ENCODE peak calls at places on chromosomes 3 and 15, in six cellular contexts. One of them, this sample, is unnamed.

GRCh38 chr15:71083349-71083748 is 31.9 kb upstream of the THSD4 start:
- DNase-seq in CD4-positive, CD25-positive, alpha-beta regulatory T cell: no peak
- DNase-seq in activated CD8-positive, alpha-beta memory T cell treated with anti-CD3 and anti-CD28 coated beads for 48 hours: no peak
- DNase-seq in stimulated activated CD8-positive, alpha-beta memory T cell treated with anti-CD3 and anti-CD28 coated beads, Interleukin-2, amount 100 ng/mL, for 48 hours: no peak
- DNase-seq in GM04504: peak; percentile 71
- DNase-seq in body of pancreas: no peak
- DNase-seq in this sample: no peak

GRCh38 chr3:194097141-194097880 is 38.6 kb upstream of the HES1 start:
- DNase-seq in activated CD8-positive, alpha-beta memory T cell treated with anti-CD3 and anti-CD28 coated beads for 48 hours: no peak
- DNase-seq in stimulated activated CD8-positive, alpha-beta memory T cell treated with anti-CD3 and anti-CD28 coated beads, Interleukin-2, amount 100 ng/mL, for 48 hours: no peak
- DNase-seq in body of pancreas: peak; percentile 65
- DNase-seq in GM04504: no peak
- DNase-seq in CD4-positive, CD25-positive, alpha-beta regulatory T cell: no peak
- DNase-seq in this sample: no peak

GRCh38 chr15:36252117-36252711 is 327.2 kb upstream of the CDIN1 start:
- DNase-seq in body of pancreas: no peak
- DNase-seq in GM04504: no peak
- DNase-seq in CD4-positive, CD25-positive, alpha-beta regulatory T cell: no peak
- DNase-seq in activated CD8-positive, alpha-beta memory T cell treated with anti-CD3 and anti-CD28 coated beads for 48 hours: no peak
- DNase-seq in stimulated activated CD8-positive, alpha-beta memory T cell treated with anti-CD3 and anti-CD28 coated beads, Interleukin-2, amount 100 ng/mL, for 48 hours: no peak
- DNase-seq in this sample: no peak

GRCh38 chr15:28911295-28911979 is 25.7 kb downstream of the APBA2 start:
- DNase-seq in GM04504: no peak
- DNase-seq in body of pancreas: no peak
- DNase-seq in activated CD8-positive, alpha-beta memory T cell treated with anti-CD3 and anti-CD28 coated beads for 48 hours: no peak
- DNase-seq in stimulated activated CD8-positive, alpha-beta memory T cell treated with anti-CD3 and anti-CD28 coated beads, Interleukin-2, amount 100 ng/mL, for 48 hours: no peak
- DNase-seq in CD4-positive, CD25-positive, alpha-beta regulatory T cell: no peak
- DNase-seq in this sample: no peak

GRCh38 chr3:10173926-10174435 is 9.3 kb downstream of the IRAK2 start:
- DNase-seq in CD4-positive, CD25-positive, alpha-beta regulatory T cell: no peak
- DNase-seq in activated CD8-positive, alpha-beta memory T cell treated with anti-CD3 and anti-CD28 coated beads for 48 hours: no peak
- DNase-seq in stimulated activated CD8-positive, alpha-beta memory T cell treated with anti-CD3 and anti-CD28 coated beads, Interleukin-2, amount 100 ng/mL, for 48 hours: no peak
- DNase-seq in GM04504: peak; percentile 90
- DNase-seq in body of pancreas: peak; percentile 44
- DNase-seq in this sample: peak; percentile 76

GRCh38 chr15:63453181-63453905 is 51.0 kb upstream of the USP3 start:
- DNase-seq in CD4-positive, CD25-positive, alpha-beta regulatory T cell: no peak
- DNase-seq in GM04504: no peak
- DNase-seq in activated CD8-positive, alpha-beta memory T cell treated with anti-CD3 and anti-CD28 coated beads for 48 hours: no peak
- DNase-seq in body of pancreas: no peak
- DNase-seq in stimulated activated CD8-positive, alpha-beta memory T cell treated with anti-CD3 and anti-CD28 coated beads, Interleukin-2, amount 100 ng/mL, for 48 hours: no peak
- DNase-seq in this sample: no peak

GRCh38 chr3:4426782-4427344 is 40.2 kb downstream of the SUMF1 start:
- DNase-seq in stimulated activated CD8-positive, alpha-beta memory T cell treated with anti-CD3 and anti-CD28 coated beads, Interleukin-2, amount 100 ng/mL, for 48 hours: no peak
- DNase-seq in activated CD8-positive, alpha-beta memory T cell treated with anti-CD3 and anti-CD28 coated beads for 48 hours: no peak
- DNase-seq in body of pancreas: no peak
- DNase-seq in CD4-positive, CD25-positive, alpha-beta regulatory T cell: no peak
- DNase-seq in GM04504: peak; percentile 69
- DNase-seq in this sample: peak; percentile 79

GRCh38 chr3:129773942-129774663 is 119.4 kb downstream of the TMCC1 start:
- DNase-seq in CD4-positive, CD25-positive, alpha-beta regulatory T cell: no peak
- DNase-seq in stimulated activated CD8-positive, alpha-beta memory T cell treated with anti-CD3 and anti-CD28 coated beads, Interleukin-2, amount 100 ng/mL, for 48 hours: no peak
- DNase-seq in GM04504: no peak
- DNase-seq in body of pancreas: no peak
- DNase-seq in activated CD8-positive, alpha-beta memory T cell treated with anti-CD3 and anti-CD28 coated beads for 48 hours: no peak
- DNase-seq in this sample: no peak

GRCh38 chr3:112228786-112229185 is 65.2 kb downstream of the SLC9C1 start:
- DNase-seq in stimulated activated CD8-positive, alpha-beta memory T cell treated with anti-CD3 and anti-CD28 coated beads, Interleukin-2, amount 100 ng/mL, for 48 hours: no peak
- DNase-seq in activated CD8-positive, alpha-beta memory T cell treated with anti-CD3 and anti-CD28 coated beads for 48 hours: no peak
- DNase-seq in CD4-positive, CD25-positive, alpha-beta regulatory T cell: no peak
- DNase-seq in GM04504: no peak
- DNase-seq in body of pancreas: no peak
- DNase-seq in this sample: no peak

GRCh38 chr15:38702178-38702912 is 137.7 kb upstream of the RASGRP1 start:
- DNase-seq in CD4-positive, CD25-positive, alpha-beta regulatory T cell: no peak
- DNase-seq in body of pancreas: peak; percentile 93
- DNase-seq in GM04504: no peak
- DNase-seq in stimulated activated CD8-positive, alpha-beta memory T cell treated with anti-CD3 and anti-CD28 coated beads, Interleukin-2, amount 100 ng/mL, for 48 hours: no peak
- DNase-seq in activated CD8-positive, alpha-beta memory T cell treated with anti-CD3 and anti-CD28 coated beads for 48 hours: no peak
- DNase-seq in this sample: no peak

GRCh38 chr3:33855884-33856546 is 57.6 kb downstream of the PDCD6IP start:
- DNase-seq in CD4-positive, CD25-positive, alpha-beta regulatory T cell: no peak
- DNase-seq in activated CD8-positive, alpha-beta memory T cell treated with anti-CD3 and anti-CD28 coated beads for 48 hours: no peak
- DNase-seq in GM04504: no peak
- DNase-seq in body of pancreas: no peak
- DNase-seq in stimulated activated CD8-positive, alpha-beta memory T cell treated with anti-CD3 and anti-CD28 coated beads, Interleukin-2, amount 100 ng/mL, for 48 hours: no peak
- DNase-seq in this sample: no peak

This sample was measured in amniotic stem cell.